ENCODE peak calls at places on chromosomes 1 and 21, in eight cellular contexts. One of them, this sample, is unnamed.

GRCh38 chr1:193697105-193697762 is 510.8 kb upstream of the B3GALT2 start:
- DNase-seq in AG04450: no peak
- DNase-seq in cardiac muscle cell: no peak
- DNase-seq in uterus: no peak
- DNase-seq in coronary artery: no peak
- DNase-seq in CD8-positive, alpha-beta T cell: no peak
- DNase-seq in lower lobe of right lung: no peak
- DNase-seq in progenitor cell of endocrine pancreas: no peak
- DNase-seq in this sample: no peak

GRCh38 chr1:22557341-22557950 is 5.8 kb upstream of the EPHA8 start:
- DNase-seq in AG04450: no peak
- DNase-seq in cardiac muscle cell: peak
- DNase-seq in uterus: no peak
- DNase-seq in coronary artery: no peak
- DNase-seq in CD8-positive, alpha-beta T cell: no peak
- DNase-seq in lower lobe of right lung: no peak
- DNase-seq in progenitor cell of endocrine pancreas: no peak
- DNase-seq in this sample: no peak

GRCh38 chr1:110616587-110616986 is 10.4 kb upstream of the KCNA2 start:
- DNase-seq in AG04450: no peak
- DNase-seq in cardiac muscle cell: no peak
- DNase-seq in uterus: no peak
- DNase-seq in coronary artery: no peak
- DNase-seq in CD8-positive, alpha-beta T cell: no peak
- DNase-seq in lower lobe of right lung: no peak
- DNase-seq in progenitor cell of endocrine pancreas: no peak
- DNase-seq in this sample: no peak

GRCh38 chr1:209416009-209416408 is 167.5 kb upstream of the CAMK1G start:
- DNase-seq in AG04450: peak
- DNase-seq in cardiac muscle cell: no peak
- DNase-seq in uterus: no peak
- DNase-seq in coronary artery: peak
- DNase-seq in CD8-positive, alpha-beta T cell: no peak
- DNase-seq in lower lobe of right lung: no peak
- DNase-seq in progenitor cell of endocrine pancreas: no peak
- DNase-seq in this sample: no peak

GRCh38 chr1:226690460-226690982 is 48.6 kb downstream of the ITPKB start:
- DNase-seq in AG04450: no peak
- DNase-seq in cardiac muscle cell: peak
- DNase-seq in uterus: peak
- DNase-seq in coronary artery: no peak
- DNase-seq in CD8-positive, alpha-beta T cell: peak
- DNase-seq in lower lobe of right lung: no peak
- DNase-seq in progenitor cell of endocrine pancreas: no peak
- DNase-seq in this sample: no peak

GRCh38 chr1:74767490-74767889 is 34.5 kb downstream of the TYW3 start:
- DNase-seq in AG04450: no peak
- DNase-seq in cardiac muscle cell: no peak
- DNase-seq in uterus: no peak
- DNase-seq in coronary artery: no peak
- DNase-seq in CD8-positive, alpha-beta T cell: no peak
- DNase-seq in lower lobe of right lung: no peak
- DNase-seq in progenitor cell of endocrine pancreas: no peak
- DNase-seq in this sample: no peak

GRCh38 chr1:107677674-107678073 is 287.3 kb downstream of the VAV3 start:
- DNase-seq in AG04450: no peak
- DNase-seq in cardiac muscle cell: no peak
- DNase-seq in uterus: no peak
- DNase-seq in coronary artery: no peak
- DNase-seq in CD8-positive, alpha-beta T cell: no peak
- DNase-seq in lower lobe of right lung: no peak
- DNase-seq in progenitor cell of endocrine pancreas: no peak
- DNase-seq in this sample: no peak

GRCh38 chr1:156281281-156282142 is 1.1 kb downstream of the SMG5 start:
- DNase-seq in AG04450: no peak
- DNase-seq in cardiac muscle cell: peak
- DNase-seq in uterus: no peak
- DNase-seq in coronary artery: no peak
- DNase-seq in CD8-positive, alpha-beta T cell: peak
- DNase-seq in lower lobe of right lung: no peak
- DNase-seq in progenitor cell of endocrine pancreas: no peak
- DNase-seq in this sample: peak

GRCh38 chr1:67110352-67110751 is 24.4 kb downstream of the C1orf141 start:
- DNase-seq in AG04450: no peak
- DNase-seq in cardiac muscle cell: no peak
- DNase-seq in uterus: no peak
- DNase-seq in coronary artery: no peak
- DNase-seq in CD8-positive, alpha-beta T cell: no peak
- DNase-seq in lower lobe of right lung: no peak
- DNase-seq in progenitor cell of endocrine pancreas: no peak
- DNase-seq in this sample: no peak

GRCh38 chr21:25171438-25171837 is 435.8 kb downstream of the MRPL39 start:
- DNase-seq in AG04450: no peak
- DNase-seq in cardiac muscle cell: no peak
- DNase-seq in uterus: no peak
- DNase-seq in coronary artery: no peak
- DNase-seq in CD8-positive, alpha-beta T cell: no peak
- DNase-seq in lower lobe of right lung: no peak
- DNase-seq in progenitor cell of endocrine pancreas: no peak
- DNase-seq in this sample: no peak

GRCh38 chr21:26732442-26733221 is 112.6 kb downstream of the ADAMTS1 start:
- DNase-seq in AG04450: peak
- DNase-seq in cardiac muscle cell: peak
- DNase-seq in uterus: peak
- DNase-seq in coronary artery: no peak
- DNase-seq in CD8-positive, alpha-beta T cell: no peak
- DNase-seq in lower lobe of right lung: peak
- DNase-seq in progenitor cell of endocrine pancreas: peak
- DNase-seq in this sample: peak
- TF ChIP-seq CTCF in AG04450: peak
- TF ChIP-seq CTCF in cardiac muscle cell: peak
- TF ChIP-seq CTCF in uterus: peak
- TF ChIP-seq CTCF in coronary artery: no peak
- TF ChIP-seq CTCF in CD8-positive, alpha-beta T cell: no peak
- TF ChIP-seq CTCF in lower lobe of right lung: peak
- TF ChIP-seq CTCF in progenitor cell of endocrine pancreas: peak
- TF ChIP-seq CTCF in this sample: peak

GRCh38 chr21:39911286-39911685 is 44.0 kb downstream of the PCP4 start:
- DNase-seq in AG04450: no peak
- DNase-seq in cardiac muscle cell: no peak
- DNase-seq in uterus: no peak
- DNase-seq in coronary artery: no peak
- DNase-seq in CD8-positive, alpha-beta T cell: no peak
- DNase-seq in lower lobe of right lung: no peak
- DNase-seq in progenitor cell of endocrine pancreas: no peak
- DNase-seq in this sample: no peak
- TF ChIP-seq CTCF in AG04450: no peak
- TF ChIP-seq CTCF in cardiac muscle cell: no peak
- TF ChIP-seq CTCF in uterus: no peak
- TF ChIP-seq CTCF in coronary artery: no peak
- TF ChIP-seq CTCF in CD8-positive, alpha-beta T cell: no peak
- TF ChIP-seq CTCF in lower lobe of right lung: no peak
- TF ChIP-seq CTCF in progenitor cell of endocrine pancreas: peak
- TF ChIP-seq CTCF in this sample: no peak

GRCh38 chr21:39180429-39181019 is 2.7 kb downstream of the PSMG1 start:
- DNase-seq in AG04450: no peak
- DNase-seq in cardiac muscle cell: no peak
- DNase-seq in uterus: no peak
- DNase-seq in coronary artery: no peak
- DNase-seq in CD8-positive, alpha-beta T cell: no peak
- DNase-seq in lower lobe of right lung: no peak
- DNase-seq in progenitor cell of endocrine pancreas: no peak
- DNase-seq in this sample: no peak
- TF ChIP-seq CTCF in AG04450: peak
- TF ChIP-seq CTCF in cardiac muscle cell: peak
- TF ChIP-seq CTCF in uterus: no peak
- TF ChIP-seq CTCF in coronary artery: no peak
- TF ChIP-seq CTCF in CD8-positive, alpha-beta T cell: no peak
- TF ChIP-seq CTCF in lower lobe of right lung: no peak
- TF ChIP-seq CTCF in progenitor cell of endocrine pancreas: peak
- TF ChIP-seq CTCF in this sample: no peak

DNA sequence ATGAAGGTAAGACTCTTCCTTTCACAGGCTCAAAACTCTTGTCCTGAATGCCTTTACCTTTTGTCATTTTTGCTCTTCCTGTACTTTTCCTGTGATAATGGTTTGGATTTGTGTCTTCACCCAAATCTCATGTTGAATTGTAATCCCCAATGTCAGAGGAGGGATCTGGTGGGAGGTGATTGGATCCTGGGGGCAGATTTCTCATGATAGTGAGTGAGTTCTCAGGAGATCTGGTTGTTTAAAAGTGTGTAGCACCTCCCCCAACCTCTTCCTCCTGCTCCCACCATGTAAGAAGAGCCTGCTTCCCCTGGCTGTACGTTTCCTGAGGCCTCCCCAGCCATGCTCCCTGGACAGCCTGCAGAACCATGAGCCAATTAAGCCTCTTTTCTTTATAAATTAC is 75.5 kb downstream of the DDX20 start:
- DNase-seq in AG04450: no peak
- DNase-seq in cardiac muscle cell: no peak
- DNase-seq in uterus: no peak
- DNase-seq in coronary artery: no peak
- DNase-seq in CD8-positive, alpha-beta T cell: no peak
- DNase-seq in lower lobe of right lung: no peak
- DNase-seq in progenitor cell of endocrine pancreas: no peak
- DNase-seq in this sample: no peak
- TF ChIP-seq CTCF in AG04450: no peak
- TF ChIP-seq CTCF in cardiac muscle cell: no peak
- TF ChIP-seq CTCF in uterus: no peak
- TF ChIP-seq CTCF in coronary artery: no peak
- TF ChIP-seq CTCF in CD8-positive, alpha-beta T cell: no peak
- TF ChIP-seq CTCF in lower lobe of right lung: no peak
- TF ChIP-seq CTCF in progenitor cell of endocrine pancreas: no peak
- TF ChIP-seq CTCF in this sample: no peak

GRCh38 chr1:101317590-101317989 is 80.8 kb downstream of the S1PR1 start:
- DNase-seq in AG04450: no peak
- DNase-seq in cardiac muscle cell: no peak
- DNase-seq in uterus: no peak
- DNase-seq in coronary artery: no peak
- DNase-seq in CD8-positive, alpha-beta T cell: no peak
- DNase-seq in lower lobe of right lung: no peak
- DNase-seq in progenitor cell of endocrine pancreas: no peak
- DNase-seq in this sample: no peak
- TF ChIP-seq CTCF in AG04450: no peak
- TF ChIP-seq CTCF in cardiac muscle cell: no peak
- TF ChIP-seq CTCF in uterus: no peak
- TF ChIP-seq CTCF in coronary artery: no peak
- TF ChIP-seq CTCF in CD8-positive, alpha-beta T cell: no peak
- TF ChIP-seq CTCF in lower lobe of right lung: no peak
- TF ChIP-seq CTCF in progenitor cell of endocrine pancreas: peak
- TF ChIP-seq CTCF in this sample: no peak

GRCh38 chr1:204358605-204359004 is 1.1 kb downstream of the PLEKHA6 start:
- DNase-seq in AG04450: no peak
- DNase-seq in cardiac muscle cell: no peak
- DNase-seq in uterus: no peak
- DNase-seq in coronary artery: no peak
- DNase-seq in CD8-positive, alpha-beta T cell: no peak
- DNase-seq in lower lobe of right lung: no peak
- DNase-seq in progenitor cell of endocrine pancreas: no peak
- DNase-seq in this sample: no peak

GRCh38 chr1:204360314-204360713 is 585 bp upstream of the PLEKHA6 start:
- DNase-seq in AG04450: no peak
- DNase-seq in cardiac muscle cell: no peak
- DNase-seq in uterus: no peak
- DNase-seq in coronary artery: no peak
- DNase-seq in CD8-positive, alpha-beta T cell: no peak
- DNase-seq in lower lobe of right lung: no peak
- DNase-seq in progenitor cell of endocrine pancreas: no peak
- DNase-seq in this sample: no peak

GRCh38 chr1:204358145-204358544 is 1.6 kb downstream of the PLEKHA6 start:
- DNase-seq in AG04450: no peak
- DNase-seq in cardiac muscle cell: no peak
- DNase-seq in uterus: no peak
- DNase-seq in coronary artery: no peak
- DNase-seq in CD8-positive, alpha-beta T cell: no peak
- DNase-seq in lower lobe of right lung: no peak
- DNase-seq in progenitor cell of endocrine pancreas: no peak
- DNase-seq in this sample: no peak

GRCh38 chr1:204359131-204359473 is 627 bp downstream of the PLEKHA6 start:
- DNase-seq in AG04450: no peak
- DNase-seq in cardiac muscle cell: no peak
- DNase-seq in uterus: no peak
- DNase-seq in coronary artery: no peak
- DNase-seq in CD8-positive, alpha-beta T cell: no peak
- DNase-seq in lower lobe of right lung: no peak
- DNase-seq in progenitor cell of endocrine pancreas: no peak
- DNase-seq in this sample: no peak

DNA sequence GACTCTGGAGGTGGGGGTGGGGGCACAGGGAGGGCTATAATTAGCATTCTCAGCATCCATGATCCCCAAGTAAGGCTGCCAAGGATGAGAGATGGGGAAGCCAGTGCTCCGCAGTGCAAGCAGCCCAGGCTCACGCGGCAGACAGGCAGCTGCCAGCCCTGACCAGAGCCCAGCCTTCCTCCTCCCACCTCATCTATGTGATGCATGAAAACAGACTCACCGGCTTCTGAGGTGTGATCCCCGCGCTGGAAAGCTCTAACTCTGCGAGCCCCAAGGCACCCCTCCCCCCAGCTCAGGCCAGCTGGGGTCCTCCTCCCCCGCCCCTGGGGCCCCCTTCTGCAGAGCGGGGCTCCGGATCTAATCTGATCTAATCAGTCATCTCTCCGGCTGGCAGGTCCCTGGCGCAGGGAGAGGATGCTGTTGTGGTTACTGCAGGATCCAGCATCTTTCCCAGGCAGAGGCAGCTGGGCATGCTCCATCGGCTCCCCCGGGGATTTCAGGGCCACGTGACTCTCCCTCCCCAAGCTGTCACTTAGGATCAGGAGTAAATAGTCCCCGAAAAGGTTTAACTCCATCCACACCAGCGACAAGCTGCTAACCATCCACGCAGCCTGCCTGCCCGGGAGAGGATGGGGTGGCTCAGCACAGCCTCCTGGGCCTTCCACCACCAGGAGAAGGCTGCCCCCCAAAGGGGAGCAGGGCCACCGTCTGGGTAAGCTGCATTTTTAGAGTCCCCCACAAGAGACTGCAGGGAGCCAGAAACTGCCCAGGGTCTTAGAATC is at the start of gene PLEKHA6:
- DNase-seq in AG04450: no peak
- DNase-seq in cardiac muscle cell: peak
- DNase-seq in uterus: no peak
- DNase-seq in coronary artery: no peak
- DNase-seq in CD8-positive, alpha-beta T cell: no peak
- DNase-seq in lower lobe of right lung: no peak
- DNase-seq in progenitor cell of endocrine pancreas: no peak
- DNase-seq in this sample: peak
- TF ChIP-seq CTCF in AG04450: peak
- TF ChIP-seq CTCF in cardiac muscle cell: peak
- TF ChIP-seq CTCF in uterus: peak
- TF ChIP-seq CTCF in coronary artery: no peak
- TF ChIP-seq CTCF in CD8-positive, alpha-beta T cell: no peak
- TF ChIP-seq CTCF in lower lobe of right lung: no peak
- TF ChIP-seq CTCF in progenitor cell of endocrine pancreas: peak
- TF ChIP-seq CTCF in this sample: no peak

This sample was measured in psoas muscle.